ENCODE peak calls at places on chromosomes 7 and 10, in ten cellular contexts. One of them, this sample, is unnamed.

GRCh38 chr10:30493609-30494530 is 59.9 kb downstream of the MAP3K8 start:
- DNase-seq in endothelial cell: no peak
- DNase-seq in HL-60: peak
- DNase-seq in AG10803: peak
- DNase-seq in GM10248: no peak
- DNase-seq in kidney epithelial cell: no peak
- DNase-seq in progenitor cell of endocrine pancreas: no peak
- DNase-seq in MCF 10A: peak
- DNase-seq in stomach: no peak
- DNase-seq in NB4: peak
- DNase-seq in this sample: no peak

GRCh38 chr7:2504818-2505375 is 14.7 kb upstream of the LFNG start:
- DNase-seq in endothelial cell: no peak
- DNase-seq in HL-60: no peak
- DNase-seq in AG10803: no peak
- DNase-seq in GM10248: no peak
- DNase-seq in kidney epithelial cell: no peak
- DNase-seq in progenitor cell of endocrine pancreas: no peak
- DNase-seq in MCF 10A: no peak
- DNase-seq in stomach: no peak
- DNase-seq in NB4: no peak
- DNase-seq in this sample: no peak

GRCh38 chr10:97332586-97333350 is 1.8 kb downstream of the FRAT2 start:
- DNase-seq in endothelial cell: peak
- DNase-seq in HL-60: peak
- DNase-seq in AG10803: peak
- DNase-seq in GM10248: no peak
- DNase-seq in kidney epithelial cell: peak
- DNase-seq in progenitor cell of endocrine pancreas: no peak
- DNase-seq in MCF 10A: peak
- DNase-seq in stomach: peak
- DNase-seq in NB4: peak
- DNase-seq in this sample: no peak

GRCh38 chr10:4820804-4821401 is 5.1 kb upstream of the AKR1E2 start:
- DNase-seq in endothelial cell: no peak
- DNase-seq in HL-60: no peak
- DNase-seq in AG10803: no peak
- DNase-seq in GM10248: no peak
- DNase-seq in kidney epithelial cell: no peak
- DNase-seq in progenitor cell of endocrine pancreas: no peak
- DNase-seq in MCF 10A: no peak
- DNase-seq in stomach: no peak
- DNase-seq in NB4: no peak
- DNase-seq in this sample: no peak

GRCh38 chr7:77351539-77352004 is 64.6 kb downstream of the GSAP start:
- DNase-seq in endothelial cell: peak
- DNase-seq in HL-60: peak
- DNase-seq in AG10803: no peak
- DNase-seq in GM10248: peak
- DNase-seq in kidney epithelial cell: no peak
- DNase-seq in progenitor cell of endocrine pancreas: no peak
- DNase-seq in MCF 10A: no peak
- DNase-seq in stomach: peak
- DNase-seq in NB4: peak
- DNase-seq in this sample: no peak

GRCh38 chr10:125984346-125984745 is 88.0 kb downstream of the FANK1 start:
- DNase-seq in endothelial cell: no peak
- DNase-seq in HL-60: no peak
- DNase-seq in AG10803: no peak
- DNase-seq in GM10248: no peak
- DNase-seq in kidney epithelial cell: no peak
- DNase-seq in progenitor cell of endocrine pancreas: no peak
- DNase-seq in MCF 10A: no peak
- DNase-seq in stomach: no peak
- DNase-seq in NB4: no peak
- DNase-seq in this sample: no peak

GRCh38 chr7:110027385-110027784 is 1063.5 kb upstream of the LRRN3 start:
- DNase-seq in endothelial cell: no peak
- DNase-seq in HL-60: no peak
- DNase-seq in AG10803: no peak
- DNase-seq in GM10248: no peak
- DNase-seq in kidney epithelial cell: no peak
- DNase-seq in progenitor cell of endocrine pancreas: no peak
- DNase-seq in MCF 10A: no peak
- DNase-seq in stomach: no peak
- DNase-seq in NB4: no peak
- DNase-seq in this sample: no peak

GRCh38 chr10:33117816-33118215 is 159.8 kb upstream of the ITGB1 start:
- DNase-seq in endothelial cell: no peak
- DNase-seq in HL-60: no peak
- DNase-seq in AG10803: no peak
- DNase-seq in GM10248: no peak
- DNase-seq in kidney epithelial cell: no peak
- DNase-seq in progenitor cell of endocrine pancreas: no peak
- DNase-seq in MCF 10A: no peak
- DNase-seq in stomach: no peak
- DNase-seq in NB4: no peak
- DNase-seq in this sample: no peak

GRCh38 chr10:132861884-132862461 is 76.0 kb upstream of the NKX6-2 start:
- DNase-seq in endothelial cell: no peak
- DNase-seq in HL-60: no peak
- DNase-seq in AG10803: no peak
- DNase-seq in GM10248: no peak
- DNase-seq in kidney epithelial cell: no peak
- DNase-seq in progenitor cell of endocrine pancreas: no peak
- DNase-seq in MCF 10A: no peak
- DNase-seq in stomach: no peak
- DNase-seq in NB4: no peak
- DNase-seq in this sample: no peak

GRCh38 chr10:116104210-116104932 is 168.6 kb downstream of the GFRA1 start:
- DNase-seq in endothelial cell: no peak
- DNase-seq in HL-60: no peak
- DNase-seq in AG10803: peak
- DNase-seq in GM10248: no peak
- DNase-seq in kidney epithelial cell: no peak
- DNase-seq in progenitor cell of endocrine pancreas: no peak
- DNase-seq in MCF 10A: no peak
- DNase-seq in stomach: no peak
- DNase-seq in NB4: no peak
- DNase-seq in this sample: no peak

GRCh38 chr10:23053036-23053435 is 42.3 kb upstream of the MSRB2 start:
- DNase-seq in endothelial cell: no peak
- DNase-seq in HL-60: no peak
- DNase-seq in AG10803: no peak
- DNase-seq in GM10248: no peak
- DNase-seq in kidney epithelial cell: no peak
- DNase-seq in progenitor cell of endocrine pancreas: no peak
- DNase-seq in MCF 10A: peak
- DNase-seq in stomach: no peak
- DNase-seq in NB4: no peak
- DNase-seq in this sample: no peak

DNA sequence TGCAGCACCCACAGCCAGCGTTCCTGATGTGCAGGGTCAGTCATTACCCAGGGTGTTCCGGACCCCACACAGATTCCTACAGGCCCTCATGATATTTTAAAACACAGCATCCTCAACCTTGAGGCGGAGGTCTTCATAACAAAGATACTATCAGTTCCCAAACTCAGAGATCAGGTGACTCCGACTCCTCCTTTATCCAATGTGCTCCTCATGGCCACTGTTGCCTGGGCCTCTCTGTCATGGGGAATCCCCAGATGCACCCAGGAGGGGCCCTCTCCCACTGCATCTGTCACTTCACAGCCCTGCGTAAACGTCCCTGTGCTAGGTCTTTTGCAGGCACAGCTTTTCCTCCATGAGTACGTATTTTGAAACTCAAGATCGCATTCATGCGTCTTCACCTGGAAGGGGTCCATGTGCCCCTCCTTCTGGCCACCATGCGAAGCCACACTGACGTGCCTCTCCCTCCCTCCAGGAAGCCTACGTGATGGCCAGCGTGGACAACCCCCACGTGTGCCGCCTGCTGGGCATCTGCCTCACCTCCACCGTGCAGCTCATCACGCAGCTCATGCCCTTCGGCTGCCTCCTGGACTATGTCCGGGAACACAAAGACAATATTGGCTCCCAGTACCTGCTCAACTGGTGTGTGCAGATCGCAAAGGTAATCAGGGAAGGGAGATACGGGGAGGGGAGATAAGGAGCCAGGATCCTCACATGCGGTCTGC is 162.2 kb downstream of the EGFR start:
- DNase-seq in endothelial cell: no peak
- DNase-seq in HL-60: no peak
- DNase-seq in AG10803: no peak
- DNase-seq in GM10248: no peak
- DNase-seq in kidney epithelial cell: no peak
- DNase-seq in progenitor cell of endocrine pancreas: no peak
- DNase-seq in MCF 10A: no peak
- DNase-seq in stomach: peak
- DNase-seq in NB4: no peak
- DNase-seq in this sample: no peak
- TF ChIP-seq CTCF in endothelial cell: no peak
- TF ChIP-seq CTCF in HL-60: no peak
- TF ChIP-seq CTCF in AG10803: no peak
- TF ChIP-seq CTCF in GM10248: no peak
- TF ChIP-seq CTCF in kidney epithelial cell: no peak
- TF ChIP-seq CTCF in progenitor cell of endocrine pancreas: peak
- TF ChIP-seq CTCF in MCF 10A: no peak
- TF ChIP-seq CTCF in stomach: no peak
- TF ChIP-seq CTCF in NB4: no peak
- TF ChIP-seq CTCF in this sample: no peak

DNA sequence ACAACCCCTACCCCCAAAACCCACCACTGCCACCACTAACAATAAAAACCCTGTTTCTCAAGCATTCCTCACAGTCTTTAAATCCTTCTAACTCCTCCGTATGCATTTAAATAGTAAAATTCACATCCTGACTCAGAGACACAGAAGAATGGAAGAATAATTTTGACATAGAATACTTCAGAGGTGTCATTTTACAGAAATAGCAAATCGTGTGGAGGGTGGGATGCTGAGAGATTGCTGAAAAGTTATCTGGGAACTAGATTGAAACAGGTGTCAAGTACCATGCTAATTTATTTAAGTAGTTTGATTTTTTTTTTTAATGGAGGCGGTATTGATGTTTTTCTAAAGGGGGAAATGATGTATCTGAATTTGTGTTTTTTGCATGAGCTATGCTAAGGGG is 575.2 kb upstream of the TPK1 start:
- DNase-seq in endothelial cell: no peak
- DNase-seq in HL-60: no peak
- DNase-seq in AG10803: no peak
- DNase-seq in GM10248: no peak
- DNase-seq in kidney epithelial cell: no peak
- DNase-seq in progenitor cell of endocrine pancreas: no peak
- DNase-seq in MCF 10A: no peak
- DNase-seq in stomach: no peak
- DNase-seq in NB4: no peak
- DNase-seq in this sample: no peak
- TF ChIP-seq CTCF in endothelial cell: no peak
- TF ChIP-seq CTCF in HL-60: no peak
- TF ChIP-seq CTCF in AG10803: no peak
- TF ChIP-seq CTCF in GM10248: no peak
- TF ChIP-seq CTCF in kidney epithelial cell: no peak
- TF ChIP-seq CTCF in progenitor cell of endocrine pancreas: no peak
- TF ChIP-seq CTCF in MCF 10A: no peak
- TF ChIP-seq CTCF in stomach: no peak
- TF ChIP-seq CTCF in NB4: no peak
- TF ChIP-seq CTCF in this sample: no peak

GRCh38 chr10:64617071-64617470 is 1095.9 kb downstream of the REEP3 start:
- DNase-seq in endothelial cell: no peak
- DNase-seq in HL-60: no peak
- DNase-seq in AG10803: no peak
- DNase-seq in GM10248: no peak
- DNase-seq in kidney epithelial cell: no peak
- DNase-seq in progenitor cell of endocrine pancreas: no peak
- DNase-seq in MCF 10A: no peak
- DNase-seq in stomach: no peak
- DNase-seq in NB4: no peak
- DNase-seq in this sample: no peak

DNA sequence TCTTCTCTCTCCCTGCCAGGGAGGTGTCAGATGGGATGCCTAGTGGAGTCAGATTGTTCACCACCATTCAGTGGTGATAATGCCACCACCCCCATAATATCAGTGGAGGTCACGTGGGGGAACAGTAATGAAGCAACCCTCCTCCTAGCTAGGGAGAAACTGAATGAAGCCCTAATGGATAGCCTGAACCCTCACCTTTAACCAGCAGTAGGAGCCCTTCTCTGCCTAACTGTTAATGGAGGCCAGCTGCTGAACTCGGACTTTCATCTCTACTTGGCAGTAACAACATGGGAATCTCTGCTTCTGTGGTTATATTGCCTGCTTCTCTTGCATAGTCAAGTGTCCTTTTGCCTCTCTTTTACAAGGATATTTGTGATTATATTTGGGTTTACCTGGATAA is 1097.9 kb downstream of the REEP3 start:
- DNase-seq in endothelial cell: no peak
- DNase-seq in HL-60: no peak
- DNase-seq in AG10803: no peak
- DNase-seq in GM10248: no peak
- DNase-seq in kidney epithelial cell: no peak
- DNase-seq in progenitor cell of endocrine pancreas: no peak
- DNase-seq in MCF 10A: no peak
- DNase-seq in stomach: no peak
- DNase-seq in NB4: no peak
- DNase-seq in this sample: no peak
- TF ChIP-seq CTCF in endothelial cell: no peak
- TF ChIP-seq CTCF in HL-60: no peak
- TF ChIP-seq CTCF in AG10803: no peak
- TF ChIP-seq CTCF in GM10248: no peak
- TF ChIP-seq CTCF in kidney epithelial cell: no peak
- TF ChIP-seq CTCF in progenitor cell of endocrine pancreas: no peak
- TF ChIP-seq CTCF in MCF 10A: no peak
- TF ChIP-seq CTCF in stomach: no peak
- TF ChIP-seq CTCF in NB4: no peak
- TF ChIP-seq CTCF in this sample: no peak

DNA sequence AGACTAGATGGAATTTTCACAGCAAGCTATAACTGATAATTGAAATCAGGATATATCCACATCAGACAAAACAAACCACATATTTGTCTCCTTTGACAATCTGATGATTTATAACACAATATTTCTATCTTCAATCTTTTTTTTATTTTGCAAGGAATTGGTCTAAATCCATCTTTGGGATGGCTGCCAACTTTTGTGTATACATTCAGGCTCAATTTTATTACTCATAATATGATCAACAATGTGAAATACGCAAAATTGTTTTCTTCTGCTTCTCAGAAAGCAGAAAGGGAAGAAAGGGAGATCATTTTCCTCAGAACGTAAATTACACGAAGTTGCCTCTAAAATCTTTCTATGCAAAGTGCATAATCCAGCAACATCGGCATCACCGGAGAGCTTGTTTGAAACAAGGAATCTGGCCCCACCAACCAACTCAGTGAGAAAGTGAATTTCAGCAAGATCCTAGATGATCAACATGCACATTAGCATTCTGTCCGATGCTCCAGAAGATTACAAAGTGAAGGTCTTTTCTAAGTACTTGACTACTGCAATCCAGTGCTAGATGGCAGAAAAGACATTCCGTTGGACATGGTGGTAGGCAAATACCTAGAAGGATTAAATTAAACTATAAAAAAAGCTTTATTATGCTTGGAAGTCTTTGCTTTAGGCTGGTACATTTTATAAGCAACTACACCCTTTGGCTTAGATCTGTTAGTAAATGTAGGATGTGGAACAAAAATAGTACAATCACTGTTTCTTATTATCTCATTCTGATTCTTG is 126.3 kb upstream of the RSU1 start:
- DNase-seq in endothelial cell: no peak
- DNase-seq in HL-60: no peak
- DNase-seq in AG10803: peak
- DNase-seq in GM10248: no peak
- DNase-seq in kidney epithelial cell: no peak
- DNase-seq in progenitor cell of endocrine pancreas: no peak
- DNase-seq in MCF 10A: no peak
- DNase-seq in stomach: no peak
- DNase-seq in NB4: no peak
- DNase-seq in this sample: no peak
- TF ChIP-seq CTCF in endothelial cell: no peak
- TF ChIP-seq CTCF in HL-60: no peak
- TF ChIP-seq CTCF in AG10803: peak
- TF ChIP-seq CTCF in GM10248: no peak
- TF ChIP-seq CTCF in kidney epithelial cell: no peak
- TF ChIP-seq CTCF in progenitor cell of endocrine pancreas: no peak
- TF ChIP-seq CTCF in MCF 10A: no peak
- TF ChIP-seq CTCF in stomach: no peak
- TF ChIP-seq CTCF in NB4: no peak
- TF ChIP-seq CTCF in this sample: peak

This sample was measured in osteocyte.